ENCODE peak calls at places on chromosome 14, in seven cellular contexts. C is gastrocnemius medialis, H is cardiac muscle cell, B is fibroblast of mammary gland, K is esophagus muscularis mucosa, R is GM20000, M is chondrocyte. Y is an unnamed sample.

GRCh38 chr14:66709292-66709691 is 201.3 kb downstream of the GPHN start:
- DNase-seq in C (no peak), H (no peak), B (peak; percentile 68), K (no peak), R (no peak), M (no peak), Y (no peak)

GRCh38 chr14:75461303-75461702 is 33.5 kb downstream of the JDP2 start:
- DNase-seq in C (no peak), H (no peak), B (no peak), K (no peak), R (no peak), M (no peak), Y (no peak)

GRCh38 chr14:48568688-48569087 is 893.3 kb upstream of the MDGA2 start:
- DNase-seq in C (no peak), H (no peak), B (no peak), K (no peak), R (no peak), M (no peak), Y (no peak)

GRCh38 chr14:91891721-91892220 is 24.4 kb upstream of the TC2N start:
- DNase-seq in C (no peak), H (no peak), B (peak; percentile 53), K (no peak), R (no peak), M (no peak), Y (no peak)

GRCh38 chr14:41830679-41831078 is 224.0 kb downstream of the LRFN5 start:
- DNase-seq in C (no peak), H (no peak), B (peak; percentile 63), K (no peak), R (no peak), M (no peak), Y (no peak)

GRCh38 chr14:74586681-74587362 is 25.2 kb downstream of the LTBP2 start:
- DNase-seq in C (no peak), H (no peak), B (no peak), K (no peak), R (no peak), M (peak; percentile 80), Y (no peak)

GRCh38 chr14:71324767-71325272 is 417.6 kb downstream of the PCNX1 start:
- DNase-seq in C (no peak), H (peak; percentile 20), B (peak; percentile 32), K (no peak), R (peak; percentile 49), M (no peak), Y (no peak)

GRCh38 chr14:74557691-74558090 is 54.3 kb downstream of the LTBP2 start:
- DNase-seq in C (no peak), H (no peak), B (no peak), K (no peak), R (no peak), M (no peak), Y (no peak)

GRCh38 chr14:96098309-96098998 is 59.3 kb downstream of the C14orf132 start:
- DNase-seq in C (no peak), H (peak; percentile 79), B (peak; percentile 74), K (no peak), R (peak; percentile 33), M (no peak), Y (no peak)

GRCh38 chr14:92412912-92413311 is 89.9 kb downstream of the SLC24A4 start:
- DNase-seq in C (no peak), H (no peak), B (peak; percentile 47), K (no peak), R (no peak), M (no peak), Y (no peak)

GRCh38 chr14:23430733-23431105 is 4.7 kb downstream of the MYH7 start:
- DNase-seq in C (peak; percentile 22), H (no peak), B (peak; percentile 2), K (no peak), R (no peak), M (no peak), Y (no peak)

DNA sequence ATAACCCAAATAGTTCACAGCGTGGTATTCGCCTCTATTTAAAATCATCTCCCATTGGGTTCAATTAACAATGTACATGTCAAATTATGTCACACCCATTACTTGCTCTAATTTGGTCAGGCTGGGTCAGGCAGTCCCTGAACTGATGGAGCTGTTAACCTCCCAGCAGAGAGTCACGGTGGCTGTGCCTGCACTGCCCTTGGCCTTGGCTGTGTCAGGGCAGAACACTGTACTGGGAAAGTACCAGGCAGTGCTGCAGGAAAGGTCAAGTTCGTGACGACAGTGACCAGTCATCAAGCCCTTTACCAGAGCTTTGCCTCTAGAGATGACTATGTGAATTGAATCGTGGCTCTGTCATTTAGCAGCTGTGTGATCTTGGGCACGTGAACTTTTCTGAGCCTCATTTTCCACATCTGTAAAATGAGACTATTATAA is 100.0 kb downstream of the ARF6 start:
- DNase-seq in C (peak; percentile 48), H (no peak), B (peak; percentile 90), K (no peak), R (peak; percentile 50), M (no peak), Y (no peak)
- TF ChIP-seq CTCF in C (no peak), H (no peak), B (no peak), K (no peak), R (no peak), M (no peak), Y (no peak)

DNA sequence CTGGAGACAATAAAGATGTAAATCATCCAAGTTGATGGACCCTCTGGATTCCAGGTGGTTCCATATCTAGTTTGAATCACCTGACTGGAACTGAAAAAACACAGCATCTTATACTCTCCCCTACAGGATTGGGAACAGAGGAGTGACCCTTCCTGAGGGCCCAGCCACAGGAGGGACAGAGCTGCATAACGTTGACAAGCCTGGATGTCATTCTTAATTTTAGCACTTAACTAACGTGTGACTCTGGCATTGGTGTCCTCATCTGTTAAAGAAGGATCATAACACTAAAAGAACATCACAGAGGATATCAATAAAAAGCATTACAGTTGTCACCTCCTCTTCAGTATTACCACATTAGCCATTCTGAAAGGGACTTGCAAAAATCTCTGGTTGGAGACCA is 47.7 kb downstream of the STON2 start:
- DNase-seq in C (no peak), H (no peak), B (no peak), K (no peak), R (no peak), M (no peak), Y (no peak)
- TF ChIP-seq CTCF in C (no peak), H (no peak), B (no peak), K (no peak), R (no peak), M (no peak), Y (no peak)

GRCh38 chr14:77037886-77038511 is 9.5 kb upstream of the IRF2BPL start:
- DNase-seq in C (no peak), H (peak; percentile 8), B (no peak), K (no peak), R (no peak), M (no peak), Y (no peak)

GRCh38 chr14:77039285-77040058 is 11.0 kb upstream of the IRF2BPL start:
- DNase-seq in C (no peak), H (peak; percentile 40), B (no peak), K (no peak), R (no peak), M (no peak), Y (no peak)

GRCh38 chr14:77035267-77035666 is 6.8 kb upstream of the IRF2BPL start:
- DNase-seq in C (no peak), H (no peak), B (no peak), K (no peak), R (no peak), M (no peak), Y (no peak)

GRCh38 chr14:77037338-77037782 is 8.9 kb upstream of the IRF2BPL start:
- DNase-seq in C (no peak), H (no peak), B (no peak), K (no peak), R (no peak), M (no peak), Y (no peak)

GRCh38 chr14:77036484-77037337 is 8.2 kb upstream of the IRF2BPL start:
- DNase-seq in C (no peak), H (no peak), B (no peak), K (no peak), R (peak; percentile 65), M (no peak), Y (no peak)
- TF ChIP-seq CTCF in C (no peak), H (no peak), B (no peak), K (no peak), R (no peak), M (no peak), Y (no peak)

DNA sequence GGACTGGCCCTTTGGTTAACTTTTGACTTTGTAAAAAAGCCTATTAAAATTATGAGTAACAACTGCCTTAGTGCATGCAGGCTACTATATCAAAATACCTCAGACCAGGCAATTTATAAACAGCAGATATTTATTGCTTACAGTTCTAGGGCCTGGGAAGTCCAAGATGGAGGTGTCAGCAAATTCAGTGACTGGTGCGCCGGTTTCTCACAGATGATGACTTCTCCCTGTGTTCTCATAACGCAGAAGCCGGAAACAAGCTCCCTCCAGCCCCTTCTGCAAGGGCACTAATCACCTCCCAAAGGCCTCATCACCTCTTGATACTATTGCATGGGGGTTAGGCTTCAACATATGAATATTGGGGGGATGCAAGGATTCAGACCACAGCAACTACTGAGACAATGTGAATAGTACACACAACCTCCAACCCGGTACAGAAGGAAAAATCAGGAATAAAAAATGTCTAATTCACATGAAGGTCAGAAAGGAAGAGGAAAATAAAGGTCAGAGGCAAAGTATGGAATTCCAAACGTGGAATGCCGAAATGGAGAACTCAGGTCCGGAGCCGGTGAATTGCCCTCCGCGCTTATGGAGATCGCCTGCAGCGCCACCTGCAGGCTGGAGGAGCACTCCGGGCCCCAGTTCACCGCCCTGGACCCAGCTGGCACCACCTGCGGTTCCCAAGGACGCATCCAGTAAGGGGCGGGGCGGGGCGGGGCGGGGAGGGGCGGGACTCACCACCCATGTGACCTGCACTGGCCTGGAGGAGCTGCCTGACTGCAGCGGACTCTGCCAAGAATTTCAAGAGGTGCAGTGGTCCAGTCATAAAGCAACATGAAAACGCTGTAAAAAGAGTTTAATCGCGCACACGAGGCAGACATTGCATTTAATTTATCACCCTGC is 203.4 kb downstream of the KIF26A start:
- DNase-seq in C (no peak), H (peak; percentile 74), B (peak; percentile 9), K (no peak), R (peak; percentile 56), M (no peak), Y (no peak)
- TF ChIP-seq CTCF in C (no peak), H (peak; percentile 13), B (no peak), K (no peak), R (no peak), M (peak; percentile 72), Y (peak; percentile 54)

DNA sequence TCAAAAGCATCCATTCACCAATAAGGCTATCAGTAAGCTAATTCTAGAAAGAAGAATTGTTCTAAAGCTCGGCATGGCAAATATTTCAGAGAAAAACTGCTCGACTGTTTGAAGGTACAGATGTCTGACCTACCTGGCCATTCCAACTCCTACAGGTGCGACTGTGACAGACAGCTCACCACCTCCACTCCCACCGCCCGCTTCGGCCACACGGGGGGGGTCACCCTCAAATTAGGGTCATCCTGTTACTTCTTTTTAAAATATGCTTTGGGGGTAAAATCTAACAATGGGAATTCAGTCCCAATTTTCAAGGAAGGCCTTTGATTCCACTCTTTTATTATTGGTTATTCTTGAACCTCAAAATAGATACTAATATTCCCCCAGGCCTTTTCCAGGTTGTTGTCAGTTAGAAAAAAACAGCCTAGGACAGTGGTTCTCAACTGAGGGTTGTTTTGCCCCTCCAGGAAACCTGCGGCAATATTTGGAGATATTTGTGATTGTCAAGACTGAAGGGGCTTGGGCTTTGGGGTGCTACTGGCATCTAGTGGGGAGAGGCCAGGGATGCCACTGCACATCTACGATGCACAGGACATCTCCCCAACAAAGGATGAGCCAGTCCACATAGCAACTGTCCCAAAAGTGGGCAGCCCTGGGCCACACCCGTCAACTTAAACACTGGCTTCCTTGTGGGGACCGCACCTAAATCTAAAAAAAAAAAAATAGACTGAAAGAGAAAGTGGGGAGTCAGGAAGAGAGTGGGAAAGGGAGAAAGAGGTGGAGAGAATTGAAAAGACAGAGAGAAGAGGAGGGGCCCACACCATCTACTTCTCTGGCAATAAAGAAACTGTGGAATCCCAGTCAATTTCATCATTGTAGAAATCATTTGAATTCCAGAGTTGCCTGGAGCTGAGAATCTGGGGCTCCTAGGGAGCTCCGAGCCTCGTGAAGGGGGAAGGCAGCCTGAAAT is 81.0 kb downstream of the BCL11B start:
- DNase-seq in C (no peak), H (no peak), B (no peak), K (no peak), R (no peak), M (no peak), Y (no peak)
- TF ChIP-seq CTCF in C (no peak), H (no peak), B (no peak), K (no peak), R (no peak), M (peak; percentile 20), Y (no peak)